ENCODE peak calls at places on chromosomes 3 and 15, in five cellular contexts. One of them, this sample, is unnamed. For H3K4me1 and H3K36me3, the result is how much of the 10 kb centered on the place peaks cover.

GRCh38 chr15:60323322-60323721 is 74.5 kb downstream of the ANXA2 start:
- DNase-seq in SK-N-SH: no peak
- DNase-seq in GM23338: no peak
- DNase-seq in mucosa of descending colon: no peak
- DNase-seq in tibial nerve: no peak
- DNase-seq in this sample: no peak

GRCh38 chr3:181700168-181701087 is 11.3 kb upstream of the SOX2 start:
- DNase-seq in mucosa of descending colon: no peak
- DNase-seq in GM23338: peak
- DNase-seq in tibial nerve: peak
- DNase-seq in SK-N-SH: peak
- DNase-seq in this sample: no peak

GRCh38 chr3:102006812-102007485 is 157.6 kb downstream of the NFKBIZ start:
- DNase-seq in SK-N-SH: no peak
- DNase-seq in mucosa of descending colon: no peak
- DNase-seq in tibial nerve: peak
- DNase-seq in GM23338: no peak
- DNase-seq in this sample: no peak

GRCh38 chr15:55770261-55770660 is 27.3 kb upstream of the PRTG start:
- DNase-seq in mucosa of descending colon: no peak
- DNase-seq in tibial nerve: no peak
- DNase-seq in GM23338: no peak
- DNase-seq in SK-N-SH: no peak
- DNase-seq in this sample: no peak

GRCh38 chr15:91915576-91915975 is 62.1 kb downstream of the SLCO3A1 start:
- DNase-seq in tibial nerve: no peak
- DNase-seq in SK-N-SH: no peak
- DNase-seq in GM23338: no peak
- DNase-seq in mucosa of descending colon: peak
- DNase-seq in this sample: no peak

GRCh38 chr3:184491867-184492615 is 69.5 kb upstream of the EPHB3 start:
- DNase-seq in mucosa of descending colon: peak
- DNase-seq in SK-N-SH: no peak
- DNase-seq in tibial nerve: no peak
- DNase-seq in GM23338: peak
- DNase-seq in this sample: no peak

GRCh38 chr15:70167155-70167554 is 69.4 kb upstream of the TLE3 start:
- DNase-seq in tibial nerve: no peak
- DNase-seq in mucosa of descending colon: no peak
- DNase-seq in GM23338: no peak
- DNase-seq in SK-N-SH: no peak
- DNase-seq in this sample: no peak

GRCh38 chr3:69252141-69252540 is 129.7 kb upstream of the LMOD3 start:
- DNase-seq in mucosa of descending colon: no peak
- DNase-seq in tibial nerve: no peak
- DNase-seq in SK-N-SH: no peak
- DNase-seq in GM23338: no peak
- DNase-seq in this sample: no peak

GRCh38 chr3:87076951-87077350 is 86.0 kb upstream of the VGLL3 start:
- DNase-seq in tibial nerve: no peak
- DNase-seq in GM23338: no peak
- DNase-seq in SK-N-SH: no peak
- DNase-seq in mucosa of descending colon: no peak
- DNase-seq in this sample: no peak

GRCh38 chr15:42108189-42108588 is 13.8 kb upstream of the PLA2G4D start:
- DNase-seq in GM23338: no peak
- DNase-seq in tibial nerve: no peak
- DNase-seq in SK-N-SH: no peak
- DNase-seq in mucosa of descending colon: no peak
- DNase-seq in this sample: no peak

GRCh38 chr3:158520433-158520832 is 50.6 kb upstream of the MLF1 start:
- DNase-seq in tibial nerve: no peak
- DNase-seq in SK-N-SH: no peak
- DNase-seq in mucosa of descending colon: no peak
- DNase-seq in GM23338: no peak
- DNase-seq in this sample: no peak

GRCh38 chr15:63487076-63487757 is 17.2 kb upstream of the USP3 start:
- DNase-seq in SK-N-SH: peak
- DNase-seq in tibial nerve: peak
- DNase-seq in mucosa of descending colon: peak
- DNase-seq in GM23338: peak
- DNase-seq in this sample: peak

GRCh38 chr3:37956353-37957184 is 34.0 kb upstream of the VILL start:
- DNase-seq in tibial nerve: no peak
- DNase-seq in SK-N-SH: no peak
- DNase-seq in mucosa of descending colon: no peak
- DNase-seq in GM23338: peak
- DNase-seq in this sample: no peak

GRCh38 chr3:18409266-18409665 is 15.9 kb downstream of the SATB1 start:
- DNase-seq in tibial nerve: no peak
- DNase-seq in mucosa of descending colon: no peak
- DNase-seq in GM23338: no peak
- DNase-seq in SK-N-SH: no peak
- DNase-seq in this sample: no peak
- H3K4me1 ChIP-seq in tibial nerve: under half
- H3K4me1 ChIP-seq in mucosa of descending colon: under half
- H3K4me1 ChIP-seq in GM23338: under half
- H3K4me1 ChIP-seq in SK-N-SH: under half
- H3K4me1 ChIP-seq in this sample: under half

GRCh38 chr3:150434263-150434662 is 26.2 kb downstream of the TSC22D2 start:
- DNase-seq in SK-N-SH: no peak
- DNase-seq in GM23338: no peak
- DNase-seq in mucosa of descending colon: no peak
- DNase-seq in tibial nerve: no peak
- DNase-seq in this sample: no peak
- H3K36me3 ChIP-seq in SK-N-SH: under half
- H3K36me3 ChIP-seq in GM23338: under half
- H3K36me3 ChIP-seq in mucosa of descending colon: under half
- H3K36me3 ChIP-seq in tibial nerve: under half
- H3K36me3 ChIP-seq in this sample: under half

GRCh38 chr3:45544719-45545296 is 49.7 kb upstream of the LIMD1 start:
- DNase-seq in GM23338: no peak
- DNase-seq in tibial nerve: no peak
- DNase-seq in mucosa of descending colon: no peak
- DNase-seq in SK-N-SH: no peak
- DNase-seq in this sample: no peak

GRCh38 chr3:45545476-45545875 is 49.1 kb upstream of the LIMD1 start:
- DNase-seq in SK-N-SH: no peak
- DNase-seq in mucosa of descending colon: no peak
- DNase-seq in GM23338: no peak
- DNase-seq in tibial nerve: no peak
- DNase-seq in this sample: no peak

GRCh38 chr3:45546223-45546622 is 48.3 kb upstream of the LIMD1 start:
- DNase-seq in tibial nerve: no peak
- DNase-seq in SK-N-SH: no peak
- DNase-seq in GM23338: no peak
- DNase-seq in mucosa of descending colon: no peak
- DNase-seq in this sample: no peak

GRCh38 chr3:45541326-45542321 is 52.9 kb upstream of the LIMD1 start:
- DNase-seq in tibial nerve: no peak
- DNase-seq in SK-N-SH: no peak
- DNase-seq in mucosa of descending colon: no peak
- DNase-seq in GM23338: no peak
- DNase-seq in this sample: no peak

DNA sequence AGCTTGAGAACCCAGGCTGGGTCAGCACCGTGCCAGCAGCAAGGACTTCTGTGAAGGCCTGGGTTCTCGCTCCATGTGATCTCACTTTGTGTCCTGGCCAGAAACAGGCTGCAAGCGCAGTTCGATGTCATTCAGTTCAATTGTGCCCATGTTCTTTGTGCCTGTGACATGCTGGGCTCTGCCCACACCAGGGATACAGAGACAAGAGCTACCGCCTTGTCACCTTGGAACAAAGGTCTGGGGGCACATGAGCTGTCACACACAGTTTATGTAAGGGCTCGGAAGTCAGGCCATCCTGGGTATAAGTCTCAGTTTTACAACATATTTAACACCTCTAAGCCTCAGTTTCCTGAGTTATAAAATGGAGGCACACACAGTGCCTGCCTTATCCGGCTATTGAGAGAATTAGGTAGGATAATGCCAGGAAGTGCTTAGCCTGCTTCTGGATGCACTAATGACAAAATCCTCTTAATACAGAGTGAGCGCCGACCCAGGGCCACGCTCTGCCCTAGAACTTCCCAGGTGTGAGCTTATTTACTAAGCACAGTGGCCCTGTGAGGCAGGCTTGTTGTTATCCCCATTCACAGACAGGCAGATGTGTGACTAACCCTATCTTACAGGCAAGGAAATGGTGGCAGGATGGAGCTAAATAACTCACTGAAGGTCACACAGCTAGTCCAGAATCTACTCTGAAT is 50.4 kb upstream of the LIMD1 start:
- DNase-seq in GM23338: no peak
- DNase-seq in SK-N-SH: no peak
- DNase-seq in mucosa of descending colon: no peak
- DNase-seq in tibial nerve: no peak
- DNase-seq in this sample: no peak
- H3K4me1 ChIP-seq in GM23338: under half
- H3K4me1 ChIP-seq in SK-N-SH: under half
- H3K4me1 ChIP-seq in mucosa of descending colon: under half
- H3K4me1 ChIP-seq in tibial nerve: under half
- H3K4me1 ChIP-seq in this sample: under half

GRCh38 chr15:88627463-88627862 is 6.3 kb downstream of the AEN start:
- DNase-seq in tibial nerve: no peak
- DNase-seq in GM23338: no peak
- DNase-seq in mucosa of descending colon: peak
- DNase-seq in SK-N-SH: no peak
- DNase-seq in this sample: peak

GRCh38 chr15:88625943-88626741 is 5.0 kb downstream of the AEN start:
- DNase-seq in GM23338: no peak
- DNase-seq in SK-N-SH: no peak
- DNase-seq in mucosa of descending colon: peak
- DNase-seq in tibial nerve: no peak
- DNase-seq in this sample: no peak

GRCh38 chr15:88630141-88630721 is 8.6 kb upstream of the ISG20 start:
- DNase-seq in mucosa of descending colon: peak
- DNase-seq in tibial nerve: no peak
- DNase-seq in SK-N-SH: no peak
- DNase-seq in GM23338: no peak
- DNase-seq in this sample: peak

GRCh38 chr15:88629071-88629470 is 7.9 kb downstream of the AEN start:
- DNase-seq in GM23338: no peak
- DNase-seq in SK-N-SH: no peak
- DNase-seq in tibial nerve: no peak
- DNase-seq in mucosa of descending colon: peak
- DNase-seq in this sample: no peak

GRCh38 chr15:88628018-88628673 is 7.0 kb downstream of the AEN start:
- DNase-seq in SK-N-SH: no peak
- DNase-seq in mucosa of descending colon: peak
- DNase-seq in tibial nerve: no peak
- DNase-seq in GM23338: no peak
- DNase-seq in this sample: no peak
- H3K36me3 ChIP-seq in SK-N-SH: half or more
- H3K36me3 ChIP-seq in mucosa of descending colon: under half
- H3K36me3 ChIP-seq in tibial nerve: half or more
- H3K36me3 ChIP-seq in GM23338: half or more
- H3K36me3 ChIP-seq in this sample: under half

DNA sequence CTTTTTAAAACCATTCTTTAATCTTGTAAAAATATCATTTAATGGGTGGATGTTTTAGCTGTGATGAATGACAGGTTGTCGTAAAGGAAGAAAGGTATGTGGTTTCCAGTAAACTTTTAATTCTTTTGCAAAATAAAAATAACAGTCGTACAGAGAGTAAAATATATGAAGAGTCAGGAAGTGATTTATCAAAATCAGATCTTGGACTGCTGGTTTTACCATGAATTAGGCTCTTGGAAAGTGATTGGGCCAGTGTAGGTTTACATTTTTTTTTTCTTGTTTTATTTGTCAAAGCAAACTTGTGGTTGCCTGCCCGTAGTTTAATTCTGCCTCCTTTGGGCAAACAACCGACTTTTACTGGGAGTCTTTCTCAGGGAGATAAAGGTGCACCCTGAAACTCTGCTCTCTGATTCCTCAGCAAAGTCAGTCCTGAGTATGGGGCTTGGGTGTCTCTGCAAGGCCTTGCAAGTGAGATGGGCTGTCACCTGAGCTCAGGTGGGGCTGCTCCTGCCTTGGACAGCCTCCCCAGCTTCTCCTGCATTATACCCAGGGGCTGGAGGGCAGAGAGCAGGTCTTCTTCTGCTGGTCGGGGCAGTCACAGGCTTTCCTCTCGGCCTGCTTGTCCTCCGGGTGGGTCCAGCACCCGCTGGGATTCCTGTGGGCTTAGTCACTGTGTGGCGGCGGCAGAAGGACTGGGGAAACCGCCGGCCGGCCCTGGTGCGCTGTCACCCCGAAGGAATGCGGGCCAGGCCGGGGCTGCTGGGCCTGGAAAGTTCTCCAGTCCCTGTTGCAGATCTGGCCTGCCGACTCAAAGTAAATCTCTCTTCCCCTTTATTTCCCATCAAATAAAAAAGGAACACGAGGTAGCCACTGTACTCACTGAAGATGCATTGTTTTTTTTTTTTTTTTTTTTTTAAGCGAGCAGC is 79.0 kb downstream of the IGF1R start:
- DNase-seq in mucosa of descending colon: peak
- DNase-seq in GM23338: peak
- DNase-seq in tibial nerve: peak
- DNase-seq in SK-N-SH: peak
- DNase-seq in this sample: no peak
- H3K4me1 ChIP-seq in mucosa of descending colon: under half
- H3K4me1 ChIP-seq in GM23338: half or more
- H3K4me1 ChIP-seq in tibial nerve: under half
- H3K4me1 ChIP-seq in SK-N-SH: half or more
- H3K4me1 ChIP-seq in this sample: under half

GRCh38 chr15:59138243-59138642 is 33.3 kb downstream of the CCNB2 start:
- DNase-seq in SK-N-SH: peak
- DNase-seq in mucosa of descending colon: peak
- DNase-seq in GM23338: peak
- DNase-seq in tibial nerve: no peak
- DNase-seq in this sample: peak

GRCh38 chr15:59137566-59137965 is 32.6 kb downstream of the CCNB2 start:
- DNase-seq in GM23338: no peak
- DNase-seq in SK-N-SH: no peak
- DNase-seq in tibial nerve: no peak
- DNase-seq in mucosa of descending colon: no peak
- DNase-seq in this sample: no peak

GRCh38 chr15:59143281-59143680 is 38.3 kb downstream of the CCNB2 start:
- DNase-seq in mucosa of descending colon: no peak
- DNase-seq in GM23338: no peak
- DNase-seq in tibial nerve: no peak
- DNase-seq in SK-N-SH: no peak
- DNase-seq in this sample: no peak

GRCh38 chr15:59140422-59141226 is 35.7 kb downstream of the CCNB2 start:
- DNase-seq in SK-N-SH: no peak
- DNase-seq in GM23338: no peak
- DNase-seq in tibial nerve: no peak
- DNase-seq in mucosa of descending colon: peak
- DNase-seq in this sample: no peak
- H3K36me3 ChIP-seq in SK-N-SH: under half
- H3K36me3 ChIP-seq in GM23338: under half
- H3K36me3 ChIP-seq in tibial nerve: half or more
- H3K36me3 ChIP-seq in mucosa of descending colon: under half
- H3K36me3 ChIP-seq in this sample: under half